ENCODE peak calls at places on chromosome 4, in eight cellular contexts. I is choroid plexus epithelial cell, S is cardiac muscle cell, A is lower lobe of right lung, W is astrocyte of the spinal cord, V is hepatocyte, N is kidney epithelial cell, Q is uterus. K is an unnamed sample.

GRCh38 chr4:140635606-140636005 is 66.8 kb upstream of the UCP1 start:
- DNase-seq in A (peak), W (peak), V (peak), Q (no peak), S (peak), I (peak), N (peak), K (no peak)

GRCh38 chr4:145099653-145100052 is 1.5 kb downstream of the ABCE1 start:
- DNase-seq in I (no peak), W (no peak), Q (no peak), V (no peak), A (no peak), S (peak), N (no peak), K (no peak)

GRCh38 chr4:11418610-11419009 is 10.1 kb downstream of the HS3ST1 start:
- DNase-seq in V (no peak), N (no peak), A (no peak), S (no peak), Q (no peak), W (no peak), I (no peak), K (no peak)

GRCh38 chr4:85125688-85126087 is 159.2 kb upstream of the WDFY3 start:
- DNase-seq in Q (no peak), W (no peak), A (no peak), S (no peak), I (no peak), N (no peak), V (no peak), K (no peak)

GRCh38 chr4:48974979-48975640 is 11.0 kb upstream of the CWH43 start:
- DNase-seq in V (no peak), I (no peak), A (no peak), S (no peak), N (no peak), Q (no peak), W (no peak), K (no peak)

GRCh38 chr4:4609622-4610334 is 67.9 kb upstream of the STX18 start:
- DNase-seq in W (no peak), A (no peak), N (no peak), V (no peak), Q (no peak), I (no peak), S (no peak), K (no peak)

GRCh38 chr4:152937535-152938236 is 1.6 kb downstream of the FHDC1 start:
- DNase-seq in I (peak), N (no peak), S (peak), W (peak), V (peak), Q (peak), A (peak), K (no peak)

GRCh38 chr4:94909645-94910044 is 151.9 kb downstream of the BMPR1B start:
- DNase-seq in A (no peak), V (no peak), N (peak), Q (no peak), I (no peak), S (no peak), W (no peak), K (peak)

GRCh38 chr4:55445921-55446577 is 50.3 kb downstream of the TMEM165 start:
- DNase-seq in N (peak), V (no peak), W (peak), I (peak), S (peak), Q (no peak), A (no peak), K (peak)

GRCh38 chr4:48475770-48476169 is 7.4 kb upstream of the SLC10A4 start:
- DNase-seq in V (no peak), Q (no peak), S (no peak), N (no peak), A (no peak), I (no peak), W (no peak), K (no peak)

GRCh38 chr4:177235026-177235425 is 74.6 kb upstream of the NEIL3 start:
- DNase-seq in V (no peak), A (no peak), W (peak), S (peak), Q (no peak), N (no peak), I (peak), K (no peak)

DNA sequence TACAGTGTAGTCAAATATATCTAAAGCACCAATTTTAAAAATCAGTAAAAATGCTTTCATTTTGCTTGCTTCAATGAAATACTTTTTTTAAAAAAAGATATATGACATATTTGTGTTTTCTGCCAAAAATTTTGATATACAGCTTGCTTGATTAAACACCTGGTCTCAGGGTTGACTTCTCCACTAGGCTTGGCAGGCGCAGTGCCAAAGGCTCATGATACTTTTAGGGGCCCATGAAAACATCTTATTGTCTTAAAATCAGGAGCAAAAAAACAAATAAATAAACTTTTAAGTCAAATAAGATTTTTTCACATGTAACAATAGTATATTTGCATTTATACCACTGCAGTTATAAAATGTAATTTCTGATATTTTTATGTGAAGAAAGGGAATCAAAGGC is 95.6 kb downstream of the ADGRA3 start:
- DNase-seq in W (no peak), S (no peak), A (no peak), V (no peak), Q (no peak), I (no peak), N (no peak), K (no peak)
- H3K4me3 ChIP-seq in W (no peak), S (no peak), A (no peak), V (no peak), Q (no peak), I (no peak), N (no peak), K (no peak)

GRCh38 chr4:117203231-117203630 is 117.9 kb upstream of the TRAM1L1 start:
- DNase-seq in Q (no peak), V (no peak), N (no peak), S (no peak), A (no peak), I (no peak), W (no peak), K (no peak)
- TF ChIP-seq CTCF in Q (no peak), V (no peak), N (no peak), S (no peak), A (no peak), I (no peak), W (no peak), K (no peak)

DNA sequence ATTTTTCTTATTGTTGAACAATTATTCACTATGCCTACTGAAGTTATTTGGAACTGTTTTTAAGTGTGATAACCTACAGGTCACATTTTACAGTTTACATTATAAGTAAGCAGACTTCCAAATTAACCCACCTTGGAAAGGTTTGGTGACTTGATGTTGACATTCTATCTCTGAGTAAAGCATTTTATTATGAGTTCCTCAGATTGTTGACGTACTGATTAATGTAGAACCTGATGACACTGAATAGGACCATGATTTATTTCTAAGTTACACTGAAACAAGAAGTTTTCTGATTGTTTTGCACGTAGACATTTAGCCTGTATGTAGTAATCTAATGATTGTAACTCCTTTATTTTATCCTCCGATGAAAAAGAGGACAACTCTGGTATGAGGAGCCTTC is 17.0 kb upstream of the CXCL3 start:
- DNase-seq in A (no peak), N (no peak), V (no peak), W (no peak), Q (no peak), S (no peak), I (no peak), K (no peak)
- H3K4me3 ChIP-seq in A (no peak), N (no peak), V (no peak), W (no peak), Q (no peak), S (no peak), I (no peak), K (no peak)

DNA sequence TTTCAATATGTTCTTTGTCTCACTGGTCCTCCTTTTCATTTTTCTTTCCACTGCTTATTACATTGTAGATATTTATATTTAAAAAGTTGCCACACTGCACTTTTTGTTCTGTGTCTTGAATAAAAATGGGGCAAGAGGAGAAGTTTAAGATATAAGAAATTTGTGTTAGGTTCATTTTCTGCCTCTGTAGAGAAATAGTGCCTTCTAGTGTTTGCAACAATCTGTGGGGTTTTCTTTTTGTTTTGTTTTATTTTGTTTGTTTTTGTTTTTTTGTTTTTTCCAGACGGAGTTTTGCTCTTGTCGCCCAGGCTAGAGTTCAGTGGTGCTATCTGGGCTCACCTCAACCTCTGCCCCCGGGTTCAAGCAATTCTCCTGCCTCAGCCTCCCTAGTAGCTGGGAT is 20.1 kb upstream of the SMIM14 start:
- DNase-seq in W (no peak), I (peak), N (no peak), Q (no peak), V (no peak), S (no peak), A (no peak), K (no peak)
- TF ChIP-seq CTCF in W (peak), I (peak), N (peak), Q (no peak), V (peak), S (peak), A (no peak), K (peak)

K was measured in astrocyte of the cerebellum.